ENCODE peak calls at places on chromosomes 16 and 17, in six cellular contexts. Z, O, S, H, J and N are unnamed samples.
A peak's percentile ranks its signal among the peaks of the same experiment; 100 is the strongest.

GRCh38 chr16:17125671-17126070 is 345.1 kb downstream of the XYLT1 start:
- DNase-seq in Z (no peak), O (no peak), S (no peak), H (no peak), J (no peak), N (no peak)

GRCh38 chr17:55527520-55528118 is 16.4 kb upstream of the SMIM36 start:
- DNase-seq in Z (peak; percentile 74), O (no peak), S (peak; percentile 75), H (no peak), J (peak; percentile 44), N (peak; percentile 20)

GRCh38 chr17:8839410-8839935 is 28.0 kb downstream of the PIK3R6 start:
- DNase-seq in Z (no peak), O (no peak), S (no peak), H (no peak), J (no peak), N (peak; percentile 28)

GRCh38 chr17:76914937-76915336 is 46.7 kb downstream of the MGAT5B start:
- DNase-seq in Z (no peak), O (peak; percentile 3), S (no peak), H (no peak), J (no peak), N (no peak)

GRCh38 chr17:46874906-46875305 is 23.5 kb downstream of the WNT9B start:
- DNase-seq in Z (no peak), O (no peak), S (no peak), H (no peak), J (no peak), N (no peak)

GRCh38 chr16:88931936-88932335 is 45.1 kb downstream of the CBFA2T3 start:
- DNase-seq in Z (no peak), O (no peak), S (no peak), H (no peak), J (no peak), N (no peak)

GRCh38 chr17:36937961-36938565 is 788 bp downstream of the LHX1 start:
- DNase-seq in Z (no peak), O (no peak), S (peak; percentile 45), H (no peak), J (no peak), N (peak; percentile 86)

GRCh38 chr17:56596741-56597494 is 3.4 kb downstream of the NOG start:
- DNase-seq in Z (no peak), O (no peak), S (no peak), H (no peak), J (no peak), N (no peak)

GRCh38 chr16:79077391-79077790 is 523.1 kb downstream of the MAF start:
- DNase-seq in Z (no peak), O (no peak), S (no peak), H (no peak), J (no peak), N (no peak)

GRCh38 chr17:18877104-18877503 is 19.2 kb downstream of the PRPSAP2 start:
- DNase-seq in Z (peak; percentile 45), O (no peak), S (peak; percentile 7), H (no peak), J (no peak), N (no peak)

GRCh38 chr17:81868674-81869220 is 2.4 kb downstream of the ARHGDIA start:
- DNase-seq in Z (peak; percentile 91), O (no peak), S (peak; percentile 89), H (peak; percentile 62), J (peak; percentile 64), N (no peak)

GRCh38 chr17:56395787-56396186 is 197.7 kb upstream of the NOG start:
- DNase-seq in Z (no peak), O (no peak), S (no peak), H (no peak), J (no peak), N (no peak)

GRCh38 chr16:65227041-65227835 is 105.4 kb upstream of the CDH11 start:
- DNase-seq in Z (no peak), O (no peak), S (no peak), H (no peak), J (no peak), N (no peak)

GRCh38 chr16:11677959-11678881 is 10.0 kb downstream of the SNN start:
- DNase-seq in Z (no peak), O (peak; percentile 48), S (no peak), H (no peak), J (no peak), N (no peak)

GRCh38 chr16:73771676-73772075 is 524.9 kb upstream of the PSMD7 start:
- DNase-seq in Z (peak; percentile 16), O (no peak), S (peak; percentile 2), H (peak; percentile 37), J (no peak), N (no peak)

GRCh38 chr16:49467540-49468372 is 94.2 kb downstream of the C16orf78 start:
- DNase-seq in Z (no peak), O (no peak), S (no peak), H (no peak), J (no peak), N (no peak)

GRCh38 chr16:12087901-12088364 is 111.4 kb downstream of the SNX29 start:
- DNase-seq in Z (no peak), O (no peak), S (no peak), H (no peak), J (no peak), N (no peak)

GRCh38 chr17:15377200-15377599 is 35.8 kb upstream of the TEKT3 start:
- DNase-seq in Z (peak; percentile 43), O (no peak), S (peak; percentile 37), H (no peak), J (no peak), N (no peak)

GRCh38 chr17:27530791-27531391 is 74.6 kb downstream of the KSR1 start:
- DNase-seq in Z (peak; percentile 79), O (no peak), S (peak; percentile 63), H (peak; percentile 37), J (no peak), N (no peak)

GRCh38 chr17:64039106-64039400 is 18.6 kb upstream of the ICAM2 start:
- DNase-seq in Z (no peak), O (no peak), S (no peak), H (no peak), J (no peak), N (no peak)

GRCh38 chr17:64037180-64037579 is 16.7 kb upstream of the ICAM2 start:
- DNase-seq in Z (no peak), O (no peak), S (no peak), H (no peak), J (no peak), N (peak; percentile 77)

GRCh38 chr17:64038331-64039105 is 18.1 kb upstream of the ICAM2 start:
- DNase-seq in Z (no peak), O (no peak), S (no peak), H (no peak), J (no peak), N (peak; percentile 68)

GRCh38 chr17:64037802-64038201 is 17.4 kb upstream of the ICAM2 start:
- DNase-seq in Z (no peak), O (no peak), S (no peak), H (no peak), J (no peak), N (no peak)

DNA sequence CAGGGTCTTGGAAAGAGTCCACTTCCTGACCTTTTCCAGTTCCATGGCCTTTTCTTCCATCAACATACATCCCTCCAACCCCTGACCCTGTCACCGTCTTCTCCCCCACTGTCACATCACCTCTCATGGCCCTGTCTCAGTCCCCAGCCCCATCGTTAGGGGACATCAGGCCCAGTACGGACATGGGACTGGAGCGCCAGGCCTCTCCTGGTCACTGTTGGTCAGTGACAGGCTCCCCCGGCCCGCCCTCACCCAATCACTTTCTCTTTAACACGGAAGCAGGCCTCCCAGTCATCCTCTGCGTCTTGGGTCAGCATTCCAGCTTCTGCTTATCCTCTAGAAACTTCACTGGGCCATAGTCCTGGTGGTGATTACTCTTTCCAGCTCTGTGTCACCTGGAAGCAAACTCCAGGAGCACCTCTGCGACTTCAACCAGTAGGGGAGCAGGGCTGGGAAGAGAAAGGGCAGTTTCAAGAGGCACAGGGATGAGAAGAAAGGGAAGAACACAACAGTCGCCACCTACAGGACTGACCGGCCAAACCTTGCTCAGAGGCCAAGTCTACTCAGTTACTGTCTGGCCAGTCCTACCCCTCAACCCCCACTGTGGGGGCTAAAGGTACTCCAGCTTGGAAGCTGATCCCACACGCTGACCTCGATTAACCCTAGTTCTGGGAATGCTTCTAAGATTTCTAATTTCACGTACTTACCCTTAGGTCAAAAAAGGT is 15.9 kb upstream of the ICAM2 start:
- DNase-seq in Z (no peak), O (no peak), S (no peak), H (no peak), J (no peak), N (no peak)
- TF ChIP-seq CTCF in Z (peak; percentile 13), O (no peak), S (no peak), H (no peak), J (no peak), N (no peak)

GRCh38 chr17:63850401-63850800 is 7.9 kb upstream of the SMARCD2 start:
- DNase-seq in Z (no peak), O (no peak), S (no peak), H (no peak), J (no peak), N (no peak)

GRCh38 chr17:63853260-63853659 is 10.8 kb upstream of the SMARCD2 start:
- DNase-seq in Z (no peak), O (no peak), S (no peak), H (no peak), J (no peak), N (no peak)

GRCh38 chr17:63847525-63848249 is 5.2 kb upstream of the SMARCD2 start:
- DNase-seq in Z (no peak), O (no peak), S (no peak), H (no peak), J (no peak), N (no peak)

GRCh38 chr17:63845509-63845908 is 3.0 kb upstream of the SMARCD2 start:
- DNase-seq in Z (no peak), O (no peak), S (no peak), H (no peak), J (no peak), N (no peak)

GRCh38 chr17:63848834-63849689 is 6.6 kb upstream of the SMARCD2 start:
- DNase-seq in Z (peak; percentile 91), O (peak; percentile 97), S (peak; percentile 95), H (peak; percentile 95), J (peak; percentile 37), N (peak; percentile 98)
- TF ChIP-seq CTCF in Z (peak; percentile 64), O (peak; percentile 70), S (peak; percentile 46), H (peak; percentile 54), J (peak; percentile 46), N (no peak)

DNA sequence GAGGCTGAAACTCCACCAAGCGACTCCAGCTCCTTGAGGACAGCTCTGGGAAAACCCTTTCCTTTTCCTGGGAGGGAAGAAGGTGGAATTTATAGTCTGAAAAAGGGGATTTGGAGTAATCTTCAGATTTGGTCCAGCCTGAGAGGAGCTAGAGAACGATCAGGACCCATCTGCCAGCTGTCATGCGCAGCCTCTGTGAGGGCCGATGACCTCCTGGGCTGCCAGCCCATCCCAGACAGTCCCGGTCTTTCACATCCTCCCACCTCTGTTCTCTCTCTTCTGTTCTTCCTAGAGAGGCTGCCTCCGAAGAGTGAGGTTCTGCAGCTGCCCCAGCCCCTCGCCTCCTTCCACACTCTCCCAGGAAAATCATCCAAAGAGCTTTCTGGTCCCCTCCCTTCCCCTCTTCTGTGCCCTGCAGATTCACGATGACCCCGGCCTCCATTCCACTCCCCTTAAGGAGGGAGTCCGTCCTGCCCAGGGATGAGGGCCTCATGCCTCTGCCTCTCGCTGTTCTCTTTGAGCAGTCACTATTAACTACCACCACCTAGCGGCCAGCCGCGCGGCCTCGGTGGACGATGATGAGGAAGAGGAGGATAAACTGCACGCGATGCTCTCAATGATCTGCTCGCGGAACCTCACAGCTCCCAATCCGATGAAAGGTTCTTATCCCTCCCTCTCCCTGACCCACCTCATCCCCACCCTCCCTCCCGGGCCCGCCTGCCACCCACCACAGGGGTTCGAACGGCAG is 29.6 kb downstream of the SGSM2 start:
- DNase-seq in Z (no peak), O (no peak), S (peak; percentile 26), H (no peak), J (no peak), N (no peak)
- TF ChIP-seq CTCF in Z (peak; percentile 30), O (no peak), S (peak; percentile 37), H (no peak), J (peak; percentile 39), N (no peak)

GRCh38 chr16:30585400-30586191 is at the start of gene ZNF785:
- DNase-seq in Z (peak; percentile 99), O (peak; percentile 94), S (peak; percentile 100), H (peak; percentile 98), J (peak; percentile 96), N (peak; percentile 98)
- TF ChIP-seq CTCF in Z (no peak), O (peak; percentile 56), S (no peak), H (peak; percentile 19), J (no peak), N (no peak)